ENCODE peak calls at places on chromosomes 4 and X, in four cellular contexts. T, D, I and H are unnamed samples.

GRCh38 chr4:156677656-156678055 is 293.9 kb downstream of the PDGFC start:
- DNase-seq in T (no peak), D (no peak), I (no peak), H (no peak)

GRCh38 chrX:31258163-31258562 is 186.3 kb upstream of the FTHL17 start:
- DNase-seq in T (no peak), D (no peak), I (no peak), H (no peak)

GRCh38 chrX:101163166-101163565 is 56.4 kb upstream of the DRP2 start:
- DNase-seq in T (no peak), D (no peak), I (no peak), H (no peak)

GRCh38 chr4:68498413-68499007 is 51.2 kb downstream of the TMPRSS11E start:
- DNase-seq in T (peak; percentile 53), D (peak; percentile 73), I (peak; percentile 78), H (peak; percentile 53)

GRCh38 chrX:110055616-110056015 is 52.7 kb downstream of the TMEM164 start:
- DNase-seq in T (no peak), D (no peak), I (no peak), H (no peak)

GRCh38 chrX:153336128-153336894 is 2.4 kb downstream of the ZNF275 start:
- DNase-seq in T (no peak), D (no peak), I (no peak), H (no peak)

GRCh38 chr4:57442834-57443291 is 332.7 kb upstream of the IGFBP7 start:
- DNase-seq in T (no peak), D (peak; percentile 41), I (peak; percentile 26), H (peak; percentile 39)

GRCh38 chr4:54027311-54027710 is 37.1 kb downstream of the CHIC2 start:
- DNase-seq in T (no peak), D (no peak), I (no peak), H (no peak)

GRCh38 chrX:68848189-68848940 is 19.5 kb downstream of the EFNB1 start:
- DNase-seq in T (no peak), D (no peak), I (no peak), H (no peak)

GRCh38 chr4:7904942-7905341 is 34.7 kb downstream of the AFAP1 start:
- DNase-seq in T (no peak), D (no peak), I (no peak), H (no peak)

GRCh38 chr4:142404191-142404611 is 441.9 kb downstream of the INPP4B start:
- DNase-seq in T (peak; percentile 82), D (no peak), I (no peak), H (no peak)

GRCh38 chrX:68261060-68261672 is 172.1 kb downstream of the OPHN1 start:
- DNase-seq in T (no peak), D (peak; percentile 5), I (no peak), H (no peak)

GRCh38 chrX:29506729-29507128 is 708.6 kb upstream of the MAGEB2 start:
- DNase-seq in T (no peak), D (no peak), I (no peak), H (no peak)

GRCh38 chr4:79682801-79683217 is 274.8 kb upstream of the GK2 start:
- DNase-seq in T (no peak), D (no peak), I (no peak), H (no peak)

GRCh38 chr4:177008071-177008835 is 215.5 kb upstream of the VEGFC start:
- DNase-seq in T (no peak), D (no peak), I (no peak), H (no peak)

GRCh38 chr4:25760518-25761157 is 102.2 kb downstream of the SEL1L3 start:
- DNase-seq in T (no peak), D (no peak), I (no peak), H (no peak)

GRCh38 chrX:146238173-146238572 is 420.5 kb downstream of the SLITRK2 start:
- DNase-seq in T (no peak), D (no peak), I (no peak), H (no peak)

GRCh38 chrX:33416273-33416805 is 205.0 kb upstream of the DMD start:
- DNase-seq in T (no peak), D (no peak), I (no peak), H (no peak)

GRCh38 chrX:136328933-136329332 is 28.2 kb downstream of the ADGRG4 start:
- DNase-seq in T (no peak), D (no peak), I (no peak), H (no peak)

GRCh38 chr4:124631760-124632159 is 80.8 kb downstream of the ANKRD50 start:
- DNase-seq in T (peak; percentile 96), D (peak; percentile 80), I (no peak), H (peak; percentile 36)

GRCh38 chr4:17664755-17665154 is 50.3 kb downstream of the MED28 start:
- DNase-seq in T (no peak), D (peak; percentile 16), I (no peak), H (no peak)

GRCh38 chrX:47458528-47458927 is 24.5 kb downstream of the ZNF41 start:
- DNase-seq in T (no peak), D (no peak), I (no peak), H (no peak)

GRCh38 chr4:7808752-7809151 is 130.9 kb downstream of the AFAP1 start:
- DNase-seq in T (no peak), D (no peak), I (no peak), H (no peak)

GRCh38 chr4:34619531-34620109 is 1624.7 kb downstream of the ARAP2 start:
- DNase-seq in T (no peak), D (no peak), I (no peak), H (no peak)

GRCh38 chrX:318068-318738 is 393 bp downstream of the GTPBP6 start:
- DNase-seq in T (peak; percentile 97), D (peak; percentile 98), I (peak; percentile 98), H (peak; percentile 48)

GRCh38 chrX:118839334-118839958 is 15.8 kb downstream of the ZCCHC12 start:
- DNase-seq in T (peak; percentile 19), D (peak; percentile 72), I (peak; percentile 58), H (no peak)

GRCh38 chr4:17283832-17284231 is 228.1 kb downstream of the QDPR start:
- DNase-seq in T (no peak), D (no peak), I (no peak), H (no peak)

GRCh38 chr4:110510955-110511544 is 35.1 kb downstream of the ENPEP start:
- DNase-seq in T (peak; percentile 56), D (peak; percentile 59), I (peak; percentile 39), H (no peak)

GRCh38 chr4:163331629-163332360 is 601 bp downstream of the NPY1R start:
- DNase-seq in T (no peak), D (no peak), I (no peak), H (no peak)

GRCh38 chr4:176534566-176534965 is 214.8 kb downstream of the SPCS3 start:
- DNase-seq in T (no peak), D (no peak), I (no peak), H (no peak)

GRCh38 chrX:13763489-13763888 is 28.9 kb downstream of the OFD1 start:
- DNase-seq in T (no peak), D (no peak), I (no peak), H (no peak)

GRCh38 chr4:89307446-89308160 is at the start of gene GPRIN3:
- DNase-seq in T (no peak), D (no peak), I (no peak), H (no peak)

GRCh38 chrX:24954732-24955131 is 61.0 kb downstream of the ARX start:
- DNase-seq in T (no peak), D (no peak), I (no peak), H (no peak)

GRCh38 chrX:63275127-63275526 is 76.0 kb downstream of the SPIN4 start:
- DNase-seq in T (peak; percentile 8), D (peak; percentile 38), I (peak; percentile 4), H (peak; percentile 27)

GRCh38 chr4:88144866-88145300 is 13.6 kb downstream of the ABCG2 start:
- DNase-seq in T (no peak), D (no peak), I (no peak), H (no peak)

GRCh38 chr4:6612961-6613675 is 27.4 kb upstream of the MRFAP1 start:
- DNase-seq in T (no peak), D (peak; percentile 16), I (no peak), H (no peak)

GRCh38 chrX:8845060-8845459 is 43.9 kb upstream of the FAM9A start:
- DNase-seq in T (no peak), D (peak; percentile 3), I (no peak), H (no peak)

GRCh38 chrX:12709047-12709446 is 82.2 kb upstream of the PRPS2 start:
- DNase-seq in T (no peak), D (no peak), I (no peak), H (no peak)

GRCh38 chrX:70669120-70669519 is 224.5 kb downstream of the DLG3 start:
- DNase-seq in T (no peak), D (no peak), I (no peak), H (no peak)

GRCh38 chrX:70664726-70665125 is 220.1 kb downstream of the DLG3 start:
- DNase-seq in T (peak; percentile 16), D (peak; percentile 23), I (peak; percentile 19), H (no peak)
- TF ChIP-seq TCF7L2 in T (no peak), D (no peak), I (no peak), H (no peak)

DNA sequence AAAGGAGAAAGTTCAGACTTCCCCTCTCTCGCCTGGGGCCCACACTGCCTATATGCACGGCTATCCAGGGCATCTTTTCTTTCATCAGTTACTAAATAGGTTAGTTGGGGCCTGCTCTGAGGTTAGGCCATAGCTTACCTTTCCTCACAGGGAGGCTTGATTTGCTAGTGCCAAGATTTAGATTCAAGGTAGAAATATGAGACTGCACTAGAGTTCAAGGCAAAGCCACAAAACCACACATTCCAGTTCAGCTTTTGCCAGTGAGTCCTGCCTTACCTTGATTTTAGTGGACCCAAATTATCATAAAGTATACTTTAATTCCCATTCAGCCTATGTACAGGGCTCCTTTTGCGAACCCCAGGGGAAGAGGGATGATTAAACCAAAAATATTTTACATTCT is 762.8 kb downstream of the PDHA2 start:
- DNase-seq in T (peak; percentile 2), D (no peak), I (no peak), H (no peak)
- TF ChIP-seq TCF7L2 in T (no peak), D (no peak), I (no peak), H (no peak)

GRCh38 chr4:3108211-3108610 is 33.7 kb downstream of the HTT start:
- DNase-seq in T (no peak), D (no peak), I (no peak), H (no peak)
- TF ChIP-seq TCF7L2 in T (no peak), D (no peak), I (no peak), H (no peak)

GRCh38 chrX:38678217-38678616 is 116.9 kb downstream of the TSPAN7 start:
- DNase-seq in T (no peak), D (no peak), I (no peak), H (no peak)

GRCh38 chrX:38672646-38673045 is 111.3 kb downstream of the TSPAN7 start:
- DNase-seq in T (no peak), D (no peak), I (no peak), H (no peak)

GRCh38 chrX:38679695-38680094 is 118.4 kb downstream of the TSPAN7 start:
- DNase-seq in T (no peak), D (no peak), I (no peak), H (no peak)

GRCh38 chrX:38675856-38676255 is 114.5 kb downstream of the TSPAN7 start:
- DNase-seq in T (no peak), D (no peak), I (no peak), H (no peak)
- TF ChIP-seq TCF7L2 in T (no peak), D (no peak), I (no peak), H (no peak)

DNA sequence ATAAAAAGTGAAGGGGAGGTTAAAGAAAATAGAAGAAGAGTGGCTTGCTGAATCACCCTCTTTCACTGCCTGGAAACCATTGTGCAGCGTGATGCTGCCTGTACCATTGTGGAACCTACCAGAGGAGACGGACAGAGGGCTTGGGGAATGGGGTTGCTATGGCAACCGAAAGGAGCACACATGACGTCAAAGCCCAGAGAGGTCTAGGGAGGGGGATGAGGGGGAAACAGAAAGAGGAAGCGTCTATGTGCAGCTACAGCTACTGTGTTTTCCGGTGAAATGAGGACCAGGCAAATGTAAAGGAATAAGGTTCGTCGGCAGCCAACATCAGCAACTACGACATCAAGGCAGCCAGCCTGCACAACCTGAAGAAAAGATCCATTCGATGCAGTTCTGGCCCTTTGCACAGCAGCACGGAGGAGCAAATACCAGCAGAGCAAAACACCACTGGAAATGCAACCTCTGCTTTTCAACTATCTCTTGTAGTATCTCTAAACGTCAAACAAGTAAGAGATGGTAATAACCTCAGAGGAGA is at the start of gene MAPK10:
- DNase-seq in T (no peak), D (peak; percentile 12), I (no peak), H (no peak)
- TF ChIP-seq TCF7L2 in T (no peak), D (no peak), I (no peak), H (no peak)